ENCODE peak calls at places on chromosomes 5 and 9, in seven cellular contexts. R, Y, N, W, T, Z and Q are unnamed samples.

GRCh38 chr5:170221319-170221718 is 11.5 kb upstream of the C5orf58 start:
- DNase-seq in R (peak; percentile 78), Y (no peak), N (no peak), W (no peak), T (no peak), Z (no peak), Q (no peak)

GRCh38 chr5:15694694-15695093 is 194.7 kb downstream of the FBXL7 start:
- DNase-seq in R (no peak), Y (no peak), N (no peak), W (no peak), T (no peak), Z (no peak), Q (no peak)

GRCh38 chr5:135212361-135213033 is 178.5 kb upstream of the PITX1 start:
- DNase-seq in R (no peak), Y (no peak), N (no peak), W (no peak), T (no peak), Z (no peak), Q (no peak)

GRCh38 chr9:91001146-91001611 is 199.6 kb downstream of the SYK start:
- DNase-seq in R (no peak), Y (no peak), N (peak; percentile 20), W (peak; percentile 85), T (no peak), Z (no peak), Q (no peak)

GRCh38 chr5:171157775-171158174 is 151.3 kb upstream of the TLX3 start:
- DNase-seq in R (no peak), Y (no peak), N (no peak), W (no peak), T (no peak), Z (no peak), Q (no peak)

GRCh38 chr9:100669968-100670367 is 92.1 kb downstream of the CAVIN4 start:
- DNase-seq in R (peak; percentile 75), Y (no peak), N (no peak), W (no peak), T (no peak), Z (no peak), Q (no peak)

GRCh38 chr9:110049699-110050450 is 158.1 kb downstream of the C9orf152 start:
- DNase-seq in R (peak; percentile 69), Y (no peak), N (no peak), W (no peak), T (no peak), Z (no peak), Q (no peak)

GRCh38 chr5:115170924-115171510 is 1.3 kb upstream of the TRIM36 start:
- DNase-seq in R (peak; percentile 21), Y (no peak), N (no peak), W (no peak), T (no peak), Z (no peak), Q (no peak)

GRCh38 chr9:87502446-87503232 is 5.0 kb downstream of the DAPK1 start:
- DNase-seq in R (no peak), Y (no peak), N (no peak), W (no peak), T (no peak), Z (no peak), Q (no peak)

GRCh38 chr5:167867281-167867680 is 424.2 kb upstream of the WWC1 start:
- DNase-seq in R (no peak), Y (no peak), N (no peak), W (no peak), T (no peak), Z (no peak), Q (no peak)

GRCh38 chr9:132877818-132878694 is at the start of gene AK8:
- DNase-seq in R (peak; percentile 85), Y (peak; percentile 23), N (peak; percentile 81), W (peak; percentile 48), T (no peak), Z (no peak), Q (peak; percentile 49)

GRCh38 chr5:116361171-116361967 is 213.3 kb downstream of the SEMA6A start:
- DNase-seq in R (peak; percentile 90), Y (no peak), N (no peak), W (no peak), T (no peak), Z (no peak), Q (no peak)

GRCh38 chr9:112110773-112111106 is 64.4 kb downstream of the SUSD1 start:
- DNase-seq in R (no peak), Y (no peak), N (no peak), W (no peak), T (no peak), Z (no peak), Q (no peak)

GRCh38 chr9:88775559-88775958 is 215.7 kb upstream of the S1PR3 start:
- DNase-seq in R (no peak), Y (no peak), N (peak; percentile 19), W (no peak), T (no peak), Z (no peak), Q (no peak)

GRCh38 chr9:125235805-125236534 is 5.2 kb downstream of the HSPA5 start:
- DNase-seq in R (no peak), Y (no peak), N (no peak), W (no peak), T (no peak), Z (no peak), Q (no peak)

GRCh38 chr9:18379073-18379811 is 94.7 kb upstream of the ADAMTSL1 start:
- DNase-seq in R (peak; percentile 63), Y (no peak), N (no peak), W (no peak), T (no peak), Z (no peak), Q (no peak)

GRCh38 chr9:16442622-16443021 is 427.8 kb downstream of the BNC2 start:
- DNase-seq in R (peak; percentile 32), Y (no peak), N (peak; percentile 23), W (no peak), T (no peak), Z (no peak), Q (no peak)

GRCh38 chr5:143350790-143351603 is 52.5 kb downstream of the NR3C1 start:
- DNase-seq in R (no peak), Y (no peak), N (peak; percentile 13), W (peak; percentile 27), T (no peak), Z (no peak), Q (peak; percentile 55)

GRCh38 chr5:177317959-177318377 is 6.3 kb upstream of the MXD3 start:
- DNase-seq in R (peak; percentile 87), Y (peak; percentile 75), N (peak; percentile 79), W (peak; percentile 63), T (no peak), Z (peak; percentile 65), Q (no peak)

GRCh38 chr5:143898914-143899591 is 87.1 kb downstream of the HMHB1 start:
- DNase-seq in R (no peak), Y (no peak), N (no peak), W (no peak), T (no peak), Z (no peak), Q (no peak)

GRCh38 chr5:119274767-119275130 is 81.1 kb upstream of the TNFAIP8 start:
- DNase-seq in R (no peak), Y (no peak), N (no peak), W (peak; percentile 18), T (no peak), Z (peak; percentile 15), Q (no peak)

GRCh38 chr5:446864-447263 is 3.9 kb downstream of the EXOC3 start:
- DNase-seq in R (peak; percentile 76), Y (peak; percentile 42), N (peak; percentile 72), W (peak; percentile 24), T (no peak), Z (no peak), Q (no peak)

GRCh38 chr9:8365466-8366160 is 566.0 kb upstream of the DMAC1 start:
- DNase-seq in R (no peak), Y (no peak), N (no peak), W (no peak), T (no peak), Z (no peak), Q (no peak)

GRCh38 chr5:153831976-153832375 is 206.7 kb downstream of the FAM114A2 start:
- DNase-seq in R (peak; percentile 66), Y (peak; percentile 5), N (peak; percentile 31), W (peak; percentile 60), T (peak; percentile 11), Z (no peak), Q (no peak)

GRCh38 chr5:153824909-153825308 is 213.8 kb downstream of the FAM114A2 start:
- DNase-seq in R (peak; percentile 34), Y (no peak), N (no peak), W (no peak), T (no peak), Z (no peak), Q (no peak)

DNA sequence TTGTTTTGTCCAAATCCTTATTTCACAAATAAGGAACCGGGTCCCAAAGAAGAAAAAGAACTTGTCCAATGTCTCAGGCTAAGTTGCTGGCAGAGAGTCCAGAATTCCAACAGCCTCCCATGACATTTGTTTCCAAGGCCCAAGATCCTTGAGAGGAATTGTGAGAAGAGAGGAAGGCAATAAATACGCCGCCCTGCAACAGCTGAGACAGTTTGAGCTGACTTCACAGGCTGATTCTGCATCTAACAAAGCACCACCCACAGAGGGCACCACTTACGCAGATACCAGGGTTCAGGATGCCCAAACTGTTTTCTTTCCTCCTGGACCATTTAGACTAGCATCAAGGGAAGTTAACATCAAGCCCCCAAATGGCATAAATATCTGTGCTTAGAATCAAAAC is 211.3 kb downstream of the FAM114A2 start:
- DNase-seq in R (peak; percentile 58), Y (no peak), N (no peak), W (no peak), T (no peak), Z (no peak), Q (no peak)
- TF ChIP-seq REST in R (no peak), Y (no peak), N (no peak), W (no peak), T (no peak), Z (no peak), Q (no peak)

DNA sequence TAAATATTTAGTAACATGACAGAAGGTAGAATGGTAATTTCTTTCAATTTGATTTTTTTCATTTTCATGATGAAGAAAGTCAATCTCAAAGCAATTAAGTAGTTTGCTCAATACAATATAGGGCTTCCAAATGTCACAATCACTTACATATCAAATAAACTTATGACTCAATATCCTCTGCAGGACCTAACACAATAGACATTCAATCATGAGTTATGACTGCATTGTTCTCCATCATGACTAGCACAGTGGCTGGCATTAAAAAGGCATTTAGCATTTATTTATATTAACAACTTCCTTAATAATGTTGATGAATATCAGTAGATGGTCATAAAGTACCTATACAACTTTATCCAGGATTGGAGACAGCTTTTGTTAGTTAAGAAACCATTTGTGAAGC is 1499.6 kb downstream of the EFNA5 start:
- DNase-seq in R (no peak), Y (no peak), N (no peak), W (no peak), T (no peak), Z (no peak), Q (no peak)
- TF ChIP-seq REST in R (no peak), Y (no peak), N (no peak), W (no peak), T (no peak), Z (no peak), Q (no peak)

GRCh38 chr5:80092521-80093107 is 57.5 kb downstream of the THBS4 start:
- DNase-seq in R (no peak), Y (no peak), N (no peak), W (no peak), T (no peak), Z (no peak), Q (no peak)
- TF ChIP-seq REST in R (no peak), Y (no peak), N (no peak), W (no peak), T (no peak), Z (no peak), Q (no peak)

DNA sequence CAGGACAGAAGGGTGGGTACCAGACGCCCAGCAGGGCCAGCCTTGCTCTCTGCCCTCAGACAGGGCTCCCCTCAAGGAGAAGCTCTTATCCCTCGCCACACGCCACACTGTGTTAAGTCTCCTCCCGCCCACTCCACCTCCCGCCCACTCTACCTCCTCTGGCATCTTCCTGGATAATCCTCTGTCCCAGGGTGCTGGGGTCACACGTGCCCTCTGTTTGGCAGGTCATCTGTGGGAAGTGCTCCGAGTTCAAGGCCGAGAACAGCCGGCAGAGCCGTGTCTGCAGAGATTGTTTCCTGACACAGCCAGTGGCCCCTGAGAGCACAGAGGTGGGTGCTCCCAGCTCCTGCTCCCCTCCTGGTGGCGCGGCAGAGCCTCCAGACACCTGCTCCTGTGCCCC is 26.0 kb upstream of the SUSD3 start:
- DNase-seq in R (no peak), Y (no peak), N (no peak), W (no peak), T (no peak), Z (no peak), Q (no peak)
- TF ChIP-seq REST in R (no peak), Y (no peak), N (no peak), W (no peak), T (no peak), Z (no peak), Q (no peak)